ENCODE peak calls at places on chromosomes 5 and 9, in nine cellular contexts. H is transverse colon, J is tibial nerve, Q is upper lobe of right lung, P is Peyer's patch, W is heart right ventricle, S is body of pancreas, B is heart left ventricle, K is ovary. X is an unnamed sample. For H3K36me3, the result is how much of the 10 kb centered on the place peaks cover.

GRCh38 chr5:127586371-127586770 is 62.5 kb upstream of the CTXN3 start:
- DNase-seq in H (no peak), J (no peak), Q (no peak), P (no peak), W (no peak), S (no peak), B (no peak), K (no peak), X (no peak)

GRCh38 chr9:90029996-90030395 is 425.2 kb downstream of the GADD45G start:
- DNase-seq in H (no peak), J (no peak), Q (no peak), P (no peak), W (no peak), S (no peak), B (no peak), K (no peak), X (no peak)

GRCh38 chr9:16524823-16525222 is 345.6 kb downstream of the BNC2 start:
- DNase-seq in H (no peak), J (no peak), Q (no peak), P (no peak), W (no peak), S (no peak), B (no peak), K (no peak), X (no peak)

GRCh38 chr5:168916852-168917251 is 337.7 kb upstream of the PANK3 start:
- DNase-seq in H (no peak), J (no peak), Q (no peak), P (no peak), W (no peak), S (no peak), B (no peak), K (no peak), X (no peak)

GRCh38 chr5:132181011-132181629 is 46.5 kb downstream of the P4HA2 start:
- DNase-seq in H (no peak), J (no peak), Q (no peak), P (no peak), W (no peak), S (peak), B (no peak), K (no peak), X (no peak)

GRCh38 chr5:65707663-65708062 is 14.2 kb downstream of the SGTB start:
- DNase-seq in H (no peak), J (no peak), Q (no peak), P (no peak), W (no peak), S (no peak), B (no peak), K (no peak), X (no peak)

GRCh38 chr9:38022995-38023394 is 46.0 kb downstream of the SHB start:
- DNase-seq in H (no peak), J (no peak), Q (peak), P (no peak), W (no peak), S (peak), B (no peak), K (no peak), X (no peak)

GRCh38 chr9:114853071-114853865 is 47.4 kb upstream of the TNFSF15 start:
- DNase-seq in H (no peak), J (no peak), Q (no peak), P (peak), W (no peak), S (no peak), B (no peak), K (no peak), X (no peak)

GRCh38 chr9:134839441-134840125 is 41.0 kb upstream of the FCN2 start:
- DNase-seq in H (no peak), J (no peak), Q (no peak), P (no peak), W (no peak), S (no peak), B (no peak), K (no peak), X (no peak)

GRCh38 chr5:53373420-53374188 is 106.8 kb upstream of the FST start:
- DNase-seq in H (no peak), J (no peak), Q (no peak), P (no peak), W (no peak), S (no peak), B (no peak), K (no peak), X (no peak)

GRCh38 chr9:85723220-85723619 is 18.5 kb downstream of the AGTPBP1 start:
- DNase-seq in H (no peak), J (no peak), Q (no peak), P (no peak), W (peak), S (no peak), B (no peak), K (no peak), X (no peak)

GRCh38 chr5:82561786-82562185 is 283.6 kb upstream of the RPS23 start:
- DNase-seq in H (no peak), J (no peak), Q (no peak), P (no peak), W (no peak), S (no peak), B (no peak), K (no peak), X (no peak)

GRCh38 chr9:37392272-37392671 is 30.2 kb upstream of the GRHPR start:
- DNase-seq in H (no peak), J (no peak), Q (no peak), P (no peak), W (no peak), S (no peak), B (no peak), K (no peak), X (no peak)

GRCh38 chr5:132011561-132012384 is at the start of gene ACSL6:
- DNase-seq in H (peak), J (no peak), Q (peak), P (peak), W (no peak), S (peak), B (peak), K (no peak), X (peak)

GRCh38 chr5:7261049-7261448 is 134.9 kb upstream of the ADCY2 start:
- DNase-seq in H (no peak), J (peak), Q (no peak), P (peak), W (no peak), S (peak), B (no peak), K (no peak), X (no peak)

GRCh38 chr5:73274870-73275756 is 102.1 kb downstream of the TMEM174 start:
- DNase-seq in H (no peak), J (peak), Q (no peak), P (no peak), W (no peak), S (no peak), B (no peak), K (no peak), X (peak)

GRCh38 chr5:96049398-96050272 is 88.0 kb upstream of the ELL2 start:
- DNase-seq in H (no peak), J (no peak), Q (no peak), P (no peak), W (no peak), S (no peak), B (no peak), K (no peak), X (no peak)

GRCh38 chr5:102763734-102764133 is 8.6 kb downstream of the PAM start:
- DNase-seq in H (no peak), J (no peak), Q (no peak), P (no peak), W (no peak), S (no peak), B (no peak), K (no peak), X (no peak)

GRCh38 chr5:134127376-134127861 is 12.9 kb downstream of the TCF7 start:
- DNase-seq in H (no peak), J (no peak), Q (no peak), P (no peak), W (peak), S (peak), B (no peak), K (no peak), X (no peak)

GRCh38 chr9:136019681-136020060 is 58.5 kb upstream of the UBAC1 start:
- DNase-seq in H (no peak), J (no peak), Q (no peak), P (peak), W (no peak), S (peak), B (peak), K (no peak), X (no peak)

GRCh38 chr9:113957778-113958430 is 81.8 kb downstream of the ZNF618 start:
- DNase-seq in H (peak), J (no peak), Q (no peak), P (no peak), W (no peak), S (peak), B (no peak), K (no peak), X (no peak)

GRCh38 chr5:53930457-53930856 is 370.0 kb downstream of the NDUFS4 start:
- DNase-seq in H (no peak), J (no peak), Q (no peak), P (no peak), W (no peak), S (no peak), B (no peak), K (no peak), X (no peak)

GRCh38 chr9:13841801-13842462 is 472.0 kb downstream of the NFIB start:
- DNase-seq in H (no peak), J (no peak), Q (no peak), P (no peak), W (peak), S (no peak), B (peak), K (no peak), X (peak)

GRCh38 chr5:175682664-175683063 is 24.8 kb downstream of the HRH2 start:
- DNase-seq in H (no peak), J (no peak), Q (peak), P (no peak), W (no peak), S (no peak), B (no peak), K (no peak), X (no peak)

GRCh38 chr9:135941288-135941995 is 19.7 kb downstream of the UBAC1 start:
- DNase-seq in H (no peak), J (no peak), Q (no peak), P (no peak), W (peak), S (no peak), B (peak), K (no peak), X (no peak)

GRCh38 chr9:99134893-99135341 is 30.0 kb downstream of the TGFBR1 start:
- DNase-seq in H (no peak), J (no peak), Q (no peak), P (no peak), W (no peak), S (no peak), B (no peak), K (no peak), X (no peak)

GRCh38 chr5:138542956-138543729 is at the start of gene ETF1:
- DNase-seq in H (peak), J (peak), Q (peak), P (peak), W (peak), S (peak), B (peak), K (peak), X (peak)

GRCh38 chr5:80389575-80389974 is 18.3 kb upstream of the ZFYVE16 start:
- DNase-seq in H (peak), J (peak), Q (peak), P (peak), W (peak), S (no peak), B (peak), K (no peak), X (peak)

DNA sequence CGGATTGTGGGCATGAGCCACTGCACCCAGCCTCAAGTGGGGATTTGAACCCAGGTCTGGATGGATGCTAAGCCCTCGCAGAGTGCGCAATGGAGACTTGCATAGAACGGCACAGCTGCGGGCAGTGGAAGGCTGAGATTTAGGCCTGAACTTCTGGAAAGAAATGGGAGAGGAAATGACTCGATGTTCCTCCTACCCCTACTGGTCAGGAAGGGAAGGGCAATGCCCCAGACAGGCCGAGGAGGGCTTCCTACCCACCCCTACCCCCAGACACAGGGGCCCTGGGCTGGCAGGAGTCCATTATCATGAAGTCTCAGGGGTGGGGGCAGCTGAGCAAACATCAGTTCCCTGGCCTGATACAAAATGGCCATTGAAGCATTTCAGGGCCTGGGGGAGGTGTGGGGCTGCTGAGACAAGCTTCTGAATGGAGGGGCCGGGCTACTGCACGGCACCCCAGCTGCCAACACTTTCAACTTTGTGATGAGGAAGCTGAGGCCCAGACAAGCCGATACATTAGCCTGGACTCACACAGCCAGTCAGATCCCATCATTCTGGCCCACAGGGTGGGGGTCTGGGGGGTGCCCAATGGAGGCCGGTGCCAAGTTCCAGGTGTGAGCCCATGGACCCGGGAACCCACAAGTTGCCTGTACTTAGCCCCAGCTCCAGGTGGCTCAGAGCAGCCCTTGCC is 13.5 kb upstream of the WDR38 start:
- DNase-seq in H (no peak), J (no peak), Q (no peak), P (no peak), W (no peak), S (no peak), B (no peak), K (no peak), X (no peak)
- TF ChIP-seq CTCF in H (no peak), J (peak), Q (peak), P (no peak), W (peak), S (peak), B (peak), K (peak), X (peak)

GRCh38 chr5:74580729-74581110 is 59.8 kb downstream of the ENC1 start:
- DNase-seq in H (no peak), J (no peak), Q (no peak), P (no peak), W (no peak), S (no peak), B (no peak), K (no peak), X (no peak)

GRCh38 chr5:74576941-74577456 is 63.5 kb downstream of the ENC1 start:
- DNase-seq in H (no peak), J (no peak), Q (no peak), P (no peak), W (peak), S (no peak), B (no peak), K (no peak), X (no peak)

GRCh38 chr5:74579215-74579614 is 61.3 kb downstream of the ENC1 start:
- DNase-seq in H (peak), J (no peak), Q (no peak), P (peak), W (no peak), S (no peak), B (no peak), K (no peak), X (no peak)

GRCh38 chr5:74578356-74579044 is 62.0 kb downstream of the ENC1 start:
- DNase-seq in H (no peak), J (no peak), Q (no peak), P (no peak), W (no peak), S (no peak), B (no peak), K (no peak), X (no peak)

GRCh38 chr5:74575741-74576538 is 64.6 kb downstream of the ENC1 start:
- DNase-seq in H (no peak), J (no peak), Q (no peak), P (no peak), W (no peak), S (no peak), B (no peak), K (no peak), X (no peak)
- H3K27ac ChIP-seq in H (peak), J (peak), Q (peak), P (peak), W (peak), S (no peak), B (peak), K (peak), X (peak)

GRCh38 chr9:120475341-120475740 is 104.6 kb downstream of the CDK5RAP2 start:
- DNase-seq in H (no peak), J (peak), Q (no peak), P (no peak), W (peak), S (no peak), B (no peak), K (peak), X (no peak)
- H3K36me3 ChIP-seq in H (under half), J (under half), Q (under half), P (under half), W (half or more), S (under half), B (under half), K (under half), X (under half)

DNA sequence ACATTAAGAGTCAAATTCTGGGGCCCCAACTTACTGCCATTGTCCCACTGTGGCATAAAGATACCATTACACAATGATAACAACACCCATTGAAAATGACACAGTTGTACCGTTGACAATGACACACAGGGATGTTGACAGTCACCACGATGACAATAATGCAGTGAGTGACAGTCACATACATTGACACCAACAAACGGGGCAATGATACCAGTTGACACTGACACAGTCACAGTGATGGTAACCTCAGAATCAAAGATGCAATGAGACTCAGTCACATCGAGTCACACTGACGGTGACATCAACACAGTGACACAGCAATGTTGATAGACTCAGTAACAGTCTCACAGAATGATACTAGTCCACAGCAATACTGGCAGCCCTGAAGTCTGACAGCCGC is 16.9 kb downstream of the CNTFR start:
- DNase-seq in H (no peak), J (no peak), Q (no peak), P (no peak), W (no peak), S (no peak), B (no peak), K (no peak), X (no peak)
- TF ChIP-seq CTCF in H (no peak), J (no peak), Q (no peak), P (no peak), W (no peak), S (no peak), B (no peak), K (no peak), X (no peak)

GRCh38 chr9:19788152-19788551 is 685 bp downstream of the SLC24A2 start:
- DNase-seq in H (no peak), J (no peak), Q (no peak), P (no peak), W (no peak), S (no peak), B (no peak), K (no peak), X (no peak)
- H3K27ac ChIP-seq in H (no peak), J (no peak), Q (no peak), P (no peak), W (no peak), S (no peak), B (no peak), K (no peak), X (no peak)

DNA sequence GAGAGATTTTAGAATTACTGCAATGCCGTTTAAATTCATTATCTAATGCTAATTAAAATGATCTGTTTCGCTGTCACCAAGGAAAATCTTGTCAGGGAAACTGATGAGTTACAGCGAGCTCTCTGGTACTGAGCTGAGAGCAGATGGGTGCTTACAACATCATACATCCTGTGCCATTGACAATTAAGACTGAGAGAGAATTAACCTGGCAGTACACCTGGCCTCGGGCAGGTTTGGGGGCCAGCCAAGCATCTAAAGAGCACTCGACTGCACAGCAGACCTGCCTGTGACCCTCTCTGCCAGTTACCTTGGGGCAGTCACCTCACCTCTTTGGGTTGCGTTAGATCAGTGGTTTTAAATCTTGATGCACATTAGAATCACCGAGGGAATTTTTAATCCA is 54.9 kb downstream of the PUM3 start:
- DNase-seq in H (no peak), J (no peak), Q (no peak), P (no peak), W (no peak), S (no peak), B (no peak), K (no peak), X (no peak)
- H3K36me3 ChIP-seq in H (under half), J (under half), Q (under half), P (under half), W (half or more), S (under half), B (under half), K (under half), X (under half)

GRCh38 chr5:174344335-174344734 is 298.8 kb downstream of the NSG2 start:
- DNase-seq in H (no peak), J (no peak), Q (no peak), P (no peak), W (no peak), S (no peak), B (no peak), K (no peak), X (no peak)

GRCh38 chr5:174343826-174344225 is 298.3 kb downstream of the NSG2 start:
- DNase-seq in H (no peak), J (no peak), Q (no peak), P (no peak), W (no peak), S (no peak), B (no peak), K (no peak), X (no peak)

GRCh38 chr5:174342696-174343095 is 297.2 kb downstream of the NSG2 start:
- DNase-seq in H (no peak), J (no peak), Q (no peak), P (no peak), W (no peak), S (no peak), B (no peak), K (no peak), X (no peak)

GRCh38 chr5:174348582-174348981 is 303.1 kb downstream of the NSG2 start:
- DNase-seq in H (no peak), J (no peak), Q (no peak), P (no peak), W (no peak), S (no peak), B (no peak), K (no peak), X (no peak)

GRCh38 chr5:174347183-174347582 is 301.7 kb downstream of the NSG2 start:
- DNase-seq in H (no peak), J (no peak), Q (no peak), P (no peak), W (no peak), S (no peak), B (no peak), K (no peak), X (no peak)
- TF ChIP-seq CTCF in H (no peak), J (no peak), Q (no peak), P (no peak), W (no peak), S (no peak), B (no peak), K (no peak), X (no peak)

GRCh38 chr9:70081120-70081495 is 37.5 kb downstream of the MAMDC2 start:
- DNase-seq in H (no peak), J (peak), Q (no peak), P (no peak), W (peak), S (no peak), B (no peak), K (no peak), X (no peak)

GRCh38 chr9:70079364-70080103 is 35.9 kb downstream of the MAMDC2 start:
- DNase-seq in H (no peak), J (peak), Q (no peak), P (no peak), W (no peak), S (peak), B (no peak), K (no peak), X (no peak)

GRCh38 chr9:70085241-70085640 is 41.6 kb downstream of the MAMDC2 start:
- DNase-seq in H (no peak), J (no peak), Q (no peak), P (no peak), W (no peak), S (no peak), B (no peak), K (no peak), X (no peak)

GRCh38 chr9:70080481-70081119 is 37.0 kb downstream of the MAMDC2 start:
- DNase-seq in H (no peak), J (peak), Q (no peak), P (no peak), W (peak), S (peak), B (no peak), K (peak), X (peak)

DNA sequence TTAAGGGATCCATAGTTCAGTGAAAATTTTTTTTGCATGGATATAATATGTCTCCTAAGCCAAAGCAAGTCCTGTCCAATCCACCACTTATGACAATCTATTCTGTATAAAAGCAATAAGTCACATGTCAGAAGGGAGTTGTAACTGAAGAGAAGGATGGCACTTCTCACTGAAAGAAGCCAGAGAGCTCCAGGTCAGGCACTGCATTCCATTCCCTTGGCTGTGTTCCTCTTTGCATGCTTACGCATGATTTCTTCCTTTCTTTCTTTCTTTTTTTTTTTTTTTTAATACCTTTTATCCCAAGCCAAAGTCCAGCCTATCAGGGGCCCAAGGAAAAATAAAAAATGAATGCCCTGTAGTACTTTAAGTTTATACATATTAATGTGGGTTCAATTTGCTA is 39.8 kb downstream of the MAMDC2 start:
- DNase-seq in H (no peak), J (no peak), Q (no peak), P (no peak), W (no peak), S (no peak), B (no peak), K (peak), X (no peak)
- H3K27ac ChIP-seq in H (peak), J (peak), Q (no peak), P (no peak), W (no peak), S (no peak), B (no peak), K (peak), X (no peak)